ENCODE peak calls at places on chromosomes 1 and 21, in six cellular contexts. L is HCT116, T is GM12878, U is GM23338, C is Panc1, R is upper lobe of left lung. B is an unnamed sample. For H3K4me1 and H3K27me3, the result is how much of the 10 kb centered on the place peaks cover.

GRCh38 chr1:85935234-85935633 is 221.3 kb downstream of the COL24A1 start:
- ATAC-seq in U (no peak), L (no peak), T (no peak), R (no peak), C (no peak), B (no peak)

GRCh38 chr1:163197022-163197421 is 5.7 kb downstream of the RGS5 start:
- ATAC-seq in U (no peak), R (peak), C (no peak), T (no peak), L (no peak), B (no peak)

GRCh38 chr1:29211086-29212030 is 19.4 kb downstream of the MECR start:
- ATAC-seq in U (no peak), L (no peak), T (peak), R (no peak), C (no peak), B (no peak)

GRCh38 chr1:203557958-203558760 is 64.2 kb downstream of the OPTC start:
- ATAC-seq in L (no peak), C (peak), T (no peak), R (peak), U (no peak), B (peak)

GRCh38 chr1:11215018-11216005 is 26.2 kb downstream of the ANGPTL7 start:
- ATAC-seq in C (no peak), R (no peak), L (no peak), T (no peak), U (no peak), B (no peak)

GRCh38 chr1:30877205-30877912 is 31.2 kb downstream of the SDC3 start:
- ATAC-seq in R (peak), T (no peak), L (no peak), U (peak), C (no peak), B (peak)

GRCh38 chr21:36471254-36471723 is 8.6 kb downstream of the CLDN14 start:
- ATAC-seq in R (no peak), C (no peak), U (no peak), T (peak), L (no peak), B (no peak)

GRCh38 chr1:228394571-228395394 is 11.9 kb downstream of the TRIM11 start:
- ATAC-seq in C (no peak), L (no peak), R (no peak), U (no peak), T (no peak), B (no peak)

GRCh38 chr1:83857108-83857507 is 141.8 kb downstream of the TTLL7 start:
- ATAC-seq in L (no peak), U (no peak), C (no peak), T (no peak), R (no peak), B (no peak)

GRCh38 chr21:35100351-35100771 is 51.3 kb upstream of the RUNX1 start:
- ATAC-seq in L (no peak), U (no peak), R (peak), T (no peak), C (no peak), B (no peak)
- H3K4me1 ChIP-seq in L (under half), U (under half), R (under half), T (under half), C (under half), B (under half)

GRCh38 chr1:2472561-2473166 is 3.4 kb upstream of the PLCH2 start:
- ATAC-seq in L (no peak), C (no peak), U (no peak), T (no peak), R (no peak), B (no peak)

GRCh38 chr1:2471159-2471471 is 5.0 kb upstream of the PLCH2 start:
- ATAC-seq in C (no peak), R (no peak), L (no peak), T (no peak), U (no peak), B (no peak)

GRCh38 chr1:2471587-2472001 is 4.5 kb upstream of the PLCH2 start:
- ATAC-seq in C (no peak), L (no peak), U (no peak), R (no peak), T (no peak), B (no peak)

GRCh38 chr1:2473198-2473597 is 2.9 kb upstream of the PLCH2 start:
- ATAC-seq in U (no peak), T (no peak), C (no peak), L (no peak), R (no peak), B (no peak)

GRCh38 chr1:2472109-2472508 is 4.0 kb upstream of the PLCH2 start:
- ATAC-seq in C (no peak), L (no peak), R (no peak), U (no peak), T (no peak), B (no peak)
- H3K27me3 ChIP-seq in C (under half), L (under half), R (under half), U (under half), T (under half), B (half or more)

DNA sequence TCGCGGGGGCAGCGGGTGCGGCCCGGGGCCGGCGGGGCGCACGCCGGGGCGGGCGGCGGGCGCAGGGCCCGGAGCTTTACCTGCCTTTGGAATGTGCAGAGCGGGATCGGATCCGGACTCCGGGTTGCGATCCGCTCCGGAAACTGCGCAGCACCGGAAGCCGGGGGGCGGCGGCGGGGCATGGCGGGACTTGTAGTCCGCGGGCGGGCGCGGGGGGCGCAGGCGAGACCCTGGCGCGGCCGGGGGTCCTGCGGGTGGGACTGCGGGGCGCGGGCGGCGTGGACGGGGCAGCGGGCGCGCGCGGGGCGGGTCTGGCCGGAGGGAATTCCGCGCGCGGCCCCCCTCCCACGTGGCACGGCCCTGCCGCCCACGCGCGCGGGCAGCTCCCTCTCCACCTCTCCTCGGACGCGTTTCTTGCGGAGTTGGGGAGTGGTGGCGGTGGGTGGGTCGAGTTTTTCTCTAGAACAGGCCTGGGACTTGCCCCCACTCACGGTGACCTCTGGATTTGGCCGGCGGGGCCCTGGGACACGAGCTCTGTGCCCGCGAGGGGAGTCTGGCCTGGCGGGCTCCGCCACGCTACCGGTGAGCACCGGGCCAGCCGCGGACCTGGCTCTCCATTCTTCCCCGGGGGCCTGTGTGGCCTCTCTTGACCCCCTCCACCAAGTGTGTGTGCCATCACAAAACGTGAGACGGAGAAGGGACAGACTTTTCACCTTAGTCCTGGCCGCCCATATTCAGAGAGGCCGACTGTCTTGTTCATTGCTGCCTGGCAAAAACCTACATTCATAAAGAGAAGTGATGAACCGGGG is at the start of gene PRDM15:
- ATAC-seq in C (peak), R (peak), T (peak), L (peak), U (peak), B (peak)
- TF ChIP-seq POLR2AphosphoS5 in C (no peak), R (no peak), T (peak), L (no peak), U (no peak), B (no peak)

DNA sequence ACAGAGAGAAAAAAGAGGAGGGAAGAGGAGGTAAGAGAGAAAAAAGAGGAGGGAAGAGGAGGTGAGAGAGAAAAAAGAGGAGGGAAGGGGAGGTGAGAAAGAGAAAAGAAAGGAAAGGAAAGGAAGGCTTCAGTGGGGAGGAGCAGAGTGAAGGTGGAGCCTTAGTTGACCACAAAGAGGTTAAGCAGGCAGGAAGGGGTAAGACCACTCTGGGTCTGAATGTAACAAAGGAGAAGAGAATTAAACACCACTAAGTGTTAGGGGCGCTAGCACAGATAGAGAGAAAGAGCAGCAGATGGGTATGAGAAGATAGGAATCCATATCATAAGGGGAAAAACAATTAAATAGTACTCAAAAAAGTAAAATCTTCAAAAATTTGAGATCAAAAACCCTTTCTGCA is 6.6 kb downstream of the PTPN14 start:
- ATAC-seq in U (no peak), L (no peak), R (no peak), T (peak), C (no peak), B (no peak)
- H3K4me1 ChIP-seq in U (half or more), L (under half), R (under half), T (under half), C (half or more), B (half or more)

DNA sequence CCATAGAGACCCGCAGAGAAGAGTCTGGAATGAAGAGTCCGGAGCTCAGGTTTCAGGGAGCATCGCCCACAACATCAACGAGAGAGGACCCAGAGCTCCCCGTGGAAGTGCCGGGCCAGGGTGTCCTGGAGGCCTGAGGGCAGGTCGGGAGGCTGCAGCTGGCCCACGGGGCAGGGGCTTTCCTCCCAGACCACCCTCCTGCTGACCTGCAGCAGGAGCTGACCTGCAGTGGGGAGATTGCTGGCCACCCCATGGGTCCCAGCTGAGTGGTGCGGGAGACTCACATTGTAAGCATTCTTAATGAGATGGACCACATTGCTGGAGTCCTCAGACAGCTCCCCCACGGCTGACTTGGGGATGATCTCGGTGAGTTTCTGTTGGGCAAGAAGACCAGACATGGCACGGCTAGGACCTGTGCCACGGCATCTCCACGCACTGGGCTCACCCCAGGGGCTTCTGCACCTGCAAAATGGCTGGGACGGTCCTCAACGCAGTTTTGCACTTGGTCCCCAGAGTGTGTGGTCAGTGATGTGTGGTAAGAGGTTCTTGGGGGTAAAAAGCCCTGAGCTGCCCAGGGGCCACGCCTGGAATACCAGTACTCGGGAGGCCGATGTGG is 21.3 kb upstream of the PTTG1IP start:
- ATAC-seq in R (no peak), C (no peak), T (no peak), L (no peak), U (no peak), B (no peak)
- H3K27me3 ChIP-seq in R (under half), C (under half), T (under half), L (under half), U (under half), B (under half)

GRCh38 chr1:69138172-69138571 is 429.6 kb upstream of the LRRC7 start:
- ATAC-seq in L (no peak), T (no peak), C (no peak), U (no peak), R (no peak), B (no peak)
- TF ChIP-seq POLR2AphosphoS5 in L (no peak), T (no peak), C (no peak), U (no peak), R (no peak), B (no peak)